ENCODE peak calls at places on chromosomes 11 and 22, in nine cellular contexts. J is activated CD4-positive, alpha-beta T cell treated with anti-CD3 and anti-CD28 coated beads, Interleukin-2, amount 50 U/mL, for 1 hour; G is left cardiac atrium; A is iris pigment epithelial cell; L is SW480; S is iPS-NIHi11; R is stimulated activated CD4-positive, alpha-beta T cell treated with anti-CD3 and anti-CD28 coated beads, Interleukin-2, amount 100 ng/mL, for 48 hours; E is endothelial cell; O is NCI-H1105 treated with DMSO at 0.1 percent for 48 hours. Q is an unnamed sample.

GRCh38 chr11:33633251-33634003 is 67.2 kb downstream of the C11orf91 start:
- DNase-seq in G (no peak), E (no peak), O (no peak), R (no peak), L (peak), J (no peak), A (peak), S (peak), Q (no peak)

GRCh38 chr11:60734271-60734670 is 9.8 kb downstream of the MS4A18 start:
- DNase-seq in S (no peak), O (no peak), L (peak), A (no peak), G (no peak), R (no peak), E (no peak), J (no peak), Q (no peak)

GRCh38 chr11:697811-698311 is 2.2 kb downstream of the TMEM80 start:
- DNase-seq in R (no peak), L (no peak), E (no peak), A (peak), S (no peak), J (no peak), G (no peak), O (no peak), Q (no peak)

GRCh38 chr22:24443668-24444067 is 16.3 kb downstream of the ADORA2A start:
- DNase-seq in O (no peak), E (no peak), G (no peak), J (no peak), A (no peak), L (no peak), S (no peak), R (no peak), Q (no peak)

GRCh38 chr11:18936002-18936673 is 3.1 kb downstream of the MRGPRX1 start:
- DNase-seq in E (no peak), S (peak), J (no peak), A (no peak), O (no peak), L (no peak), G (no peak), R (no peak), Q (peak)

GRCh38 chr11:60875856-60876485 is 8.6 kb downstream of the ZP1 start:
- DNase-seq in L (no peak), S (no peak), A (no peak), G (no peak), J (no peak), O (no peak), E (no peak), R (no peak), Q (no peak)

GRCh38 chr11:103683581-103683980 is 352.9 kb upstream of the DDI1 start:
- DNase-seq in A (peak), E (no peak), J (no peak), G (no peak), L (no peak), S (no peak), R (no peak), O (no peak), Q (no peak)

GRCh38 chr11:11789735-11790369 is 51.9 kb upstream of the USP47 start:
- DNase-seq in J (peak), O (peak), L (peak), A (peak), R (no peak), G (no peak), E (peak), S (peak), Q (no peak)

GRCh38 chr22:48580481-48580970 is 1247.1 kb downstream of the BRD1 start:
- DNase-seq in G (no peak), J (no peak), E (no peak), O (no peak), L (no peak), R (no peak), A (no peak), S (no peak), Q (no peak)

GRCh38 chr11:20388096-20389055 is 860 bp downstream of the PRMT3 start:
- DNase-seq in L (peak), J (no peak), R (no peak), E (no peak), O (peak), A (peak), G (no peak), S (peak), Q (no peak)

GRCh38 chr11:76806131-76806530 is 23.0 kb downstream of the TSKU start:
- DNase-seq in L (no peak), S (peak), A (no peak), E (no peak), G (no peak), O (no peak), R (no peak), J (no peak), Q (no peak)

GRCh38 chr22:37951305-37951704 is 2.1 kb downstream of the C22orf23 start:
- DNase-seq in E (no peak), O (no peak), A (no peak), S (peak), L (peak), G (no peak), R (no peak), J (no peak), Q (peak)

GRCh38 chr11:41245184-41245583 is 214.3 kb downstream of the LRRC4C start:
- DNase-seq in S (no peak), J (no peak), O (no peak), R (no peak), L (no peak), E (no peak), G (no peak), A (no peak), Q (no peak)

Q was measured in iPS DF 19.7.